ENCODE peak calls at places on chromosomes 16 and 17, in five cellular contexts. Y is kidney, X is suprapubic skin, B is A549, I is PC-3. L is an unnamed sample.

GRCh38 chr16:46857261-46857962 is 26.4 kb upstream of the C16orf87 start:
- DNase-seq in Y (no peak), X (no peak), B (peak), I (peak), L (peak)

GRCh38 chr16:63337264-63337663 is 1301.0 kb upstream of the CDH8 start:
- DNase-seq in Y (no peak), X (no peak), B (no peak), I (no peak), L (no peak)

GRCh38 chr17:37081287-37081686 is 132.5 kb downstream of the AATF start:
- DNase-seq in Y (no peak), X (no peak), B (no peak), I (no peak), L (no peak)

GRCh38 chr17:6423931-6424330 is 11.0 kb downstream of the AIPL1 start:
- DNase-seq in Y (no peak), X (no peak), B (no peak), I (no peak), L (no peak)

GRCh38 chr17:63998721-63999679 is 849 bp downstream of the PRR29 start:
- DNase-seq in Y (no peak), X (peak), B (no peak), I (no peak), L (no peak)

GRCh38 chr17:17702370-17702769 is 21.1 kb downstream of the RAI1 start:
- DNase-seq in Y (no peak), X (no peak), B (no peak), I (no peak), L (no peak)

GRCh38 chr17:69763503-69763902 is 311.5 kb upstream of the KCNJ16 start:
- DNase-seq in Y (no peak), X (no peak), B (no peak), I (peak), L (no peak)

GRCh38 chr17:75601057-75601987 is 13.7 kb downstream of the MYO15B start:
- DNase-seq in Y (peak), X (no peak), B (peak), I (peak), L (peak)

GRCh38 chr16:88297178-88297720 is 85.5 kb upstream of the ZNF469 start:
- DNase-seq in Y (peak), X (no peak), B (no peak), I (peak), L (no peak)

GRCh38 chr16:85555549-85556455 is 57.3 kb upstream of the GSE1 start:
- DNase-seq in Y (no peak), X (no peak), B (peak), I (no peak), L (no peak)

GRCh38 chr17:59698143-59698542 is 9.1 kb downstream of the PTRH2 start:
- DNase-seq in Y (no peak), X (no peak), B (no peak), I (no peak), L (no peak)

GRCh38 chr16:70484867-70485266 is 30.5 kb downstream of the FCSK start:
- DNase-seq in Y (no peak), X (no peak), B (no peak), I (no peak), L (no peak)

GRCh38 chr16:17544785-17545184 is 74.0 kb upstream of the XYLT1 start:
- DNase-seq in Y (no peak), X (no peak), B (no peak), I (no peak), L (no peak)

GRCh38 chr16:11089504-11090124 is 145.2 kb downstream of the CLEC16A start:
- DNase-seq in Y (no peak), X (no peak), B (no peak), I (no peak), L (no peak)

GRCh38 chr16:52861614-52862022 is 191.1 kb downstream of the CHD9NB start:
- DNase-seq in Y (no peak), X (no peak), B (no peak), I (peak), L (peak)

GRCh38 chr16:50093607-50094570 is 28.1 kb downstream of the HEATR3 start:
- DNase-seq in Y (no peak), X (no peak), B (no peak), I (no peak), L (no peak)

GRCh38 chr17:13616031-13616430 is 14.3 kb upstream of the HS3ST3A1 start:
- DNase-seq in Y (no peak), X (no peak), B (no peak), I (no peak), L (no peak)

GRCh38 chr17:38867179-38867994 is 2.5 kb upstream of the LASP1 start:
- DNase-seq in Y (no peak), X (no peak), B (peak), I (peak), L (peak)

GRCh38 chr17:9050801-9051401 is 29.6 kb downstream of the NTN1 start:
- DNase-seq in Y (no peak), X (no peak), B (peak), I (peak), L (peak)

DNA sequence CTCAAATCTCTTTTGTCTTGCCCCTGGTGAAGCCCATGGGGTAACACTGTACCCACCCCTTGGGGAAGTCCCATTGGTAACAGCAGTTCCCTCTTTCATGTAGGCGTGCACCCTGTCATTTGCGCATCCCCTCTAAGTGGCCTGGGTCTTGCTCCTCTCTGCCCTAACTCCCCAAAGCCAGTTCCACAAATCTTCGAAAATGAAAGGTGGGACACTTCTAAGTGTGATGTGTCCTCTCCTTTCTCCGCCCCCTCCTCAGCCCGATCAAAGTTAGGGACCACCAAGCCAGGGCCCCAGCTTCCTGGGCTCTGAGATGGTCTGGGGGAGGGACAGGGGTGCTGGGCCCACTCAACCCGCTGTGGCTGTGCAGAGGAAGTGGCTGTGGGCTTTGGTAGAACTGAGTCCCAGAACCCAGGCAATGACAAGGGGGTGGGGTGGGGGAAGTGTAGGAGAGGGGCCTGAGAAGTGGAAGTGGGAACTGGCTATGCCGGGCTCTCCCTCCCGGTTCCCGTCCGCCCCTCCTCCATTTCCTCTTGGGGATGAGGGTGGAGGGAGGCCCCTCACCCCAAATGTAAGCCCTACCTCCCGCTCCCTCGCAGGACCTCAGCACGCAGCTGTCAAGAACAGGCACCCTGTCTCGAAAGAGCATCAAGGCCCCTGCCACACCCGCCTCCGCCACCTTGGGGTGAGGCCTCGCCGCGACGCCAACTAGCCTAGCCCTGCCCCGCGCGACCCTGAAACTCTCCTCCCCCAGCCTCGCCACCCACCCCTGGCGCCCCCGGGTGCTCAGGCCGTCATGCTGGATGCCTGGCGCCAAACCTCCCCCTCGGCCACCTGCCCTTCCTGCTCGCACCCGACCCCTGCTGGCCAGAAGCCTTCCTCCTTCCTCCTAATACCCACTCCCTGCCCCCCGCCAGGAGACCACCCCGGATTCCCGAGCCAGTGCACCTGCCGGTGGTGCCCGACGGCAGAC is 8.7 kb downstream of the ABI3 start:
- DNase-seq in Y (peak), X (no peak), B (no peak), I (no peak), L (peak)
- TF ChIP-seq CTCF in Y (no peak), X (no peak), B (peak), I (peak), L (peak)

DNA sequence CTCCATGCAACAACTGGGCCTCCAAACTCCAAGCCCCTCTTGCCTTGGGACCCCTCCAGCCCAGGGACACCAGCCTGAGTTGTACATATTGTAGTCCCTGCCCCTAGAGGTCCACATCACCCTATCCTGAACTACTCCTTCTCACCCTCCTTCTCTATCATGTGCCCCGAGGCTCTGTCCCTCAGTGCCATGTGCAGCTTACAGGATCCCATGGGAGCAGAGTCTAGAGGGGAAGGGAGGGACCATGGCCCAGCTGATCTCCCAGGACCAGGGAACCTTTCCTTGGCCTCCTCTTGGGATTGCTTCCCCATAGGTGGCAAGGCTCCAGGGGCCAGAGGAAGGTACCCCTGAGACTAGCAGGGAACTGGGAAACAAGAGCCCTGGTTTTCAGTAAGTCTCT is 35.3 kb downstream of the TMEM132E start:
- DNase-seq in Y (no peak), X (no peak), B (no peak), I (no peak), L (no peak)
- TF ChIP-seq CTCF in Y (no peak), X (no peak), B (no peak), I (no peak), L (no peak)

GRCh38 chr16:73480381-73480780 is 432.5 kb upstream of the ZFHX3 start:
- DNase-seq in Y (no peak), X (no peak), B (no peak), I (no peak), L (no peak)
- TF ChIP-seq CTCF in Y (no peak), X (no peak), B (no peak), I (no peak), L (no peak)

GRCh38 chr16:77330332-77331043 is 104.3 kb downstream of the ADAMTS18 start:
- DNase-seq in Y (no peak), X (no peak), B (no peak), I (no peak), L (no peak)
- TF ChIP-seq CTCF in Y (no peak), X (no peak), B (no peak), I (no peak), L (no peak)

DNA sequence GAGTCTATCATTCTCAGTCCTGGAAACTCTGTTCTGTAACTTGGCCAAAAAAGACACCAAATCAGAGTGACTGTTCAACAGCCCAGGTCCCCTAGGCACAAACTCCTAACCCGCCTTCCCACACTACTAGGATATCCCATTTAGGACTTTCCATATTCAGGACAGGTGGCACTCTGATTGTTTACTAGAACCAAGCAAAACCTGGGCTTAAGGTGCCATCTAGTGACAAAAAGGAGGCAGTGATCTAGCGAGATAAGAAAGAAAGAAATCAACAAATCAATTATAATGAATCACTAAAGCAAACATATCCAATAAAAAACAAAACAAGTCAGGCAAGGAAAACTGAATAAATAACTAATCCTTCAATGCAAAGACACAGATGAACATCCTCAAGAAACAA is 203.9 kb downstream of the CEP112 start:
- DNase-seq in Y (no peak), X (no peak), B (peak), I (peak), L (peak)
- TF ChIP-seq CTCF in Y (peak), X (peak), B (peak), I (peak), L (peak)

DNA sequence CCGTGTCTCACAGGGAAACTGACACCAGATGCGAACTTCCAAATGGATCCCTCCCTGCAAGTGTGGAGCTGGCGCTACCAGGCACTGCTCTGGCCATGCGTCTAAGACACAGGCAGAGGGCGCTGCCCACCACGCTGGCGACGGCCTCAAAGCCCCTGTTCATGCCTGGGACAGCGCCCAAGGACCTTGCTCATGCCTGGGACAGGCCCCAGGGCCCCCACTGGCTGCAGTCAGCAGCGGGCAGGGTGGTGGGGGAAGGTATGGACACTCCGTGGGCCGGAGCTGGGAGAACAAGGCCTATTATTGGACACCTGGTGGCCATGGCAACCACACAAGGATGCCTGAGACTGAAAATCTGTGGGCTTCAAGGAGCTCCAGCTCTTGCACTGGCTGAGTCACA is 8.8 kb downstream of the ZG16B start:
- DNase-seq in Y (peak), X (no peak), B (peak), I (peak), L (peak)
- TF ChIP-seq CTCF in Y (peak), X (peak), B (peak), I (peak), L (peak)